ENCODE peak calls at places on chromosome 1, in ten cellular contexts. Q, I, A, D, U, R, N, G, V and P are unnamed samples.

GRCh38 chr1:6991271-6991670 is 206.0 kb downstream of the CAMTA1 start:
- DNase-seq in Q (no peak), I (peak; percentile 48), A (no peak), D (peak; percentile 56), U (no peak), R (no peak), N (no peak), G (peak; percentile 66), V (peak; percentile 30), P (no peak)

GRCh38 chr1:37473431-37474050 is 839 bp upstream of the ZC3H12A start:
- DNase-seq in Q (no peak), I (peak; percentile 35), A (no peak), D (no peak), U (no peak), R (peak; percentile 66), N (no peak), G (no peak), V (no peak), P (peak; percentile 55)

GRCh38 chr1:53471000-53471399 is 11.8 kb downstream of the DMRTB1 start:
- DNase-seq in Q (no peak), I (no peak), A (no peak), D (no peak), U (no peak), R (no peak), N (no peak), G (no peak), V (no peak), P (no peak)

GRCh38 chr1:45820797-45821196 is 17.4 kb downstream of the MAST2 start:
- DNase-seq in Q (no peak), I (peak; percentile 24), A (no peak), D (no peak), U (no peak), R (no peak), N (no peak), G (no peak), V (no peak), P (no peak)

GRCh38 chr1:193762276-193762675 is 575.9 kb upstream of the B3GALT2 start:
- DNase-seq in Q (no peak), I (no peak), A (no peak), D (peak; percentile 20), U (no peak), R (no peak), N (no peak), G (no peak), V (no peak), P (no peak)

GRCh38 chr1:8871539-8871935 is 6.9 kb downstream of the ENO1 start:
- DNase-seq in Q (no peak), I (no peak), A (no peak), D (no peak), U (no peak), R (no peak), N (no peak), G (no peak), V (no peak), P (no peak)

GRCh38 chr1:234728740-234729139 is 118.8 kb upstream of the IRF2BP2 start:
- DNase-seq in Q (no peak), I (no peak), A (no peak), D (no peak), U (no peak), R (no peak), N (no peak), G (no peak), V (no peak), P (no peak)

GRCh38 chr1:64755356-64755755 is 10.5 kb downstream of the RAVER2 start:
- DNase-seq in Q (no peak), I (no peak), A (peak; percentile 41), D (no peak), U (no peak), R (no peak), N (no peak), G (no peak), V (no peak), P (no peak)

GRCh38 chr1:160083968-160084770 is 2.8 kb downstream of the KCNJ9 start:
- DNase-seq in Q (no peak), I (no peak), A (no peak), D (peak; percentile 23), U (no peak), R (peak; percentile 76), N (peak; percentile 60), G (no peak), V (peak; percentile 38), P (peak; percentile 74)

GRCh38 chr1:176141449-176141848 is 65.6 kb downstream of the COP1 start:
- DNase-seq in Q (no peak), I (no peak), A (no peak), D (no peak), U (no peak), R (no peak), N (no peak), G (no peak), V (no peak), P (no peak)

GRCh38 chr1:234878288-234878687 is 250.3 kb downstream of the TOMM20 start:
- DNase-seq in Q (no peak), I (no peak), A (no peak), D (no peak), U (no peak), R (no peak), N (no peak), G (no peak), V (no peak), P (no peak)

GRCh38 chr1:15246960-15247614 is at the start of gene FHAD1:
- DNase-seq in Q (peak; percentile 36), I (peak; percentile 27), A (peak; percentile 77), D (peak; percentile 67), U (no peak), R (no peak), N (peak; percentile 65), G (peak; percentile 57), V (peak; percentile 85), P (peak; percentile 43)

GRCh38 chr1:201728731-201729130 is 100.2 kb upstream of the IPO9 start:
- DNase-seq in Q (no peak), I (no peak), A (no peak), D (no peak), U (no peak), R (no peak), N (no peak), G (no peak), V (no peak), P (no peak)

GRCh38 chr1:216723274-216723780 is at the start of gene ESRRG:
- DNase-seq in Q (peak; percentile 83), I (no peak), A (no peak), D (no peak), U (peak; percentile 8), R (no peak), N (peak; percentile 92), G (no peak), V (peak; percentile 5), P (no peak)

GRCh38 chr1:232140419-232141166 is 489.3 kb downstream of the SIPA1L2 start:
- DNase-seq in Q (no peak), I (no peak), A (no peak), D (no peak), U (no peak), R (no peak), N (no peak), G (no peak), V (no peak), P (no peak)

GRCh38 chr1:233598891-233599541 is 14.9 kb upstream of the KCNK1 start:
- DNase-seq in Q (no peak), I (no peak), A (no peak), D (no peak), U (no peak), R (no peak), N (no peak), G (no peak), V (no peak), P (peak; percentile 51)

GRCh38 chr1:9801909-9802308 is 21.9 kb downstream of the CLSTN1 start:
- DNase-seq in Q (no peak), I (no peak), A (no peak), D (no peak), U (no peak), R (no peak), N (no peak), G (no peak), V (no peak), P (no peak)